ENCODE peak calls at places on chromosomes 5 and 9, in four cellular contexts. Y, U, R and H are unnamed samples.

GRCh38 chr9:117775576-117775975 is 71.4 kb downstream of the TLR4 start:
- DNase-seq in Y (no peak), U (no peak), R (no peak), H (no peak)

GRCh38 chr5:123950701-123951100 is 438.7 kb downstream of the CSNK1G3 start:
- DNase-seq in Y (no peak), U (no peak), R (no peak), H (no peak)

GRCh38 chr9:115369322-115369957 is 251.5 kb upstream of the TNC start:
- DNase-seq in Y (peak; percentile 67), U (no peak), R (no peak), H (no peak)

GRCh38 chr5:149141957-149142851 is 911 bp downstream of the ABLIM3 start:
- DNase-seq in Y (peak; percentile 48), U (no peak), R (no peak), H (no peak)

GRCh38 chr9:135291165-135291564 is 188.4 kb upstream of the PPP1R26 start:
- DNase-seq in Y (peak; percentile 56), U (no peak), R (no peak), H (no peak)

GRCh38 chr5:61151893-61152292 is 10.4 kb downstream of the SMIM15 start:
- DNase-seq in Y (no peak), U (no peak), R (no peak), H (no peak)

GRCh38 chr5:139925650-139926640 is 117.2 kb downstream of the NRG2 start:
- DNase-seq in Y (no peak), U (no peak), R (no peak), H (no peak)

GRCh38 chr9:100082786-100083185 is 16.0 kb downstream of the ERP44 start:
- DNase-seq in Y (no peak), U (no peak), R (no peak), H (no peak)

GRCh38 chr9:80892703-80893102 is 796.6 kb downstream of the TLE1 start:
- DNase-seq in Y (no peak), U (no peak), R (no peak), H (no peak)

GRCh38 chr5:149093625-149094024 is 30.8 kb upstream of the SH3TC2 start:
- DNase-seq in Y (no peak), U (no peak), R (no peak), H (no peak)

GRCh38 chr5:42423285-42424152 is at the start of gene GHR:
- DNase-seq in Y (peak; percentile 78), U (no peak), R (peak; percentile 72), H (peak; percentile 69)

GRCh38 chr5:104699438-104699837 is 1136.8 kb upstream of the NUDT12 start:
- DNase-seq in Y (no peak), U (no peak), R (no peak), H (no peak)

GRCh38 chr5:139401546-139401945 is 2.3 kb downstream of the SPATA24 start:
- DNase-seq in Y (no peak), U (no peak), R (no peak), H (no peak)

GRCh38 chr9:70013598-70014196 is 30.0 kb upstream of the MAMDC2 start:
- DNase-seq in Y (peak; percentile 52), U (no peak), R (no peak), H (no peak)

GRCh38 chr5:143653256-143653655 is 158.7 kb upstream of the HMHB1 start:
- DNase-seq in Y (no peak), U (peak; percentile 19), R (no peak), H (no peak)

GRCh38 chr5:160001457-160001856 is 7.5 kb upstream of the TTC1 start:
- DNase-seq in Y (no peak), U (no peak), R (no peak), H (no peak)

GRCh38 chr9:24832307-24832706 is 286.6 kb upstream of the IZUMO3 start:
- DNase-seq in Y (peak; percentile 5), U (no peak), R (peak; percentile 3), H (peak; percentile 9)

GRCh38 chr5:74409166-74409706 is 231.3 kb downstream of the ENC1 start:
- DNase-seq in Y (no peak), U (no peak), R (no peak), H (no peak)

GRCh38 chr5:135706893-135707292 is 127.6 kb upstream of the SLC25A48 start:
- DNase-seq in Y (no peak), U (no peak), R (no peak), H (no peak)

GRCh38 chr5:61624966-61625681 is 293.1 kb downstream of the ZSWIM6 start:
- DNase-seq in Y (no peak), U (no peak), R (no peak), H (no peak)

GRCh38 chr5:126938461-126938860 is 91.9 kb downstream of the MARCHF3 start:
- DNase-seq in Y (no peak), U (no peak), R (no peak), H (no peak)

GRCh38 chr9:136714096-136714875 is 1.9 kb downstream of the DIPK1B start:
- DNase-seq in Y (no peak), U (no peak), R (no peak), H (no peak)

GRCh38 chr9:32069169-32069813 is 315.2 kb upstream of the ACO1 start:
- DNase-seq in Y (no peak), U (no peak), R (peak; percentile 2), H (no peak)

GRCh38 chr5:96094904-96095303 is 133.3 kb upstream of the ELL2 start:
- DNase-seq in Y (no peak), U (no peak), R (no peak), H (no peak)

GRCh38 chr5:32713396-32714381 is 2.6 kb downstream of the NPR3 start:
- DNase-seq in Y (peak; percentile 26), U (no peak), R (no peak), H (no peak)

GRCh38 chr5:10530601-10531320 is 33.1 kb upstream of the ANKRD33B start:
- DNase-seq in Y (no peak), U (no peak), R (no peak), H (no peak)

GRCh38 chr9:127767909-127768331 is 10.5 kb downstream of the SH2D3C start:
- DNase-seq in Y (peak; percentile 57), U (no peak), R (no peak), H (no peak)

GRCh38 chr5:126004636-126005035 is 418.6 kb upstream of the GRAMD2B start:
- DNase-seq in Y (no peak), U (no peak), R (no peak), H (no peak)

GRCh38 chr5:12616093-12616492 is 711.8 kb upstream of the CTNND2 start:
- DNase-seq in Y (no peak), U (no peak), R (no peak), H (no peak)

GRCh38 chr5:175060264-175060663 is 335.9 kb downstream of the MSX2 start:
- DNase-seq in Y (peak; percentile 19), U (no peak), R (no peak), H (no peak)

GRCh38 chr9:75200892-75201470 is 112.7 kb downstream of the OSTF1 start:
- DNase-seq in Y (peak; percentile 30), U (no peak), R (peak; percentile 47), H (peak; percentile 61)

GRCh38 chr9:37480759-37481158 is 5.0 kb upstream of the POLR1E start:
- DNase-seq in Y (no peak), U (no peak), R (no peak), H (no peak)

GRCh38 chr9:86324308-86324707 is 29.9 kb downstream of the TUT7 start:
- DNase-seq in Y (no peak), U (no peak), R (no peak), H (no peak)
- TF ChIP-seq PBX3 in Y (no peak), U (no peak), R (no peak), H (no peak)

GRCh38 chr5:64384761-64385160 is 121.1 kb upstream of the RGS7BP start:
- DNase-seq in Y (peak; percentile 1), U (no peak), R (peak; percentile 12), H (peak; percentile 19)
- TF ChIP-seq PBX3 in Y (no peak), U (no peak), R (no peak), H (no peak)

DNA sequence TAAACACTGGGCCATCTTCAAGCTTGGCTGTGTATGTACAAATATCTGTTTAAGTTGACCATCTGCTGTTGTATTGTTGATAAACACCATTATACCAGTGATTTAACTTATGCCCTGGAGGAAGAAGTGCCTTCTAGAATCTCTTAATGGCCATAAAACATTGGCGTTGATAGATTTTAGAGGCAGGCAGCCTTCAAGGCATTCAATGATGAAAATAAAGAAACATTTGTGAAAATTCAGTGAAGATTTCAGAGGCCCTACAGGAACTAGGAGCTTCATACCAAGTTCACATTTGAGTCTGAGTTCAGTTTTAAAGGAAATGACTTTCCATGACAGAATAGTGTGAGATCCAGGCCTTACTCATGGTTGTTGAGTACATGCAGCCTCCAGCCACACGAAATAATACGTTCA is 52.2 kb downstream of the MAP1B start:
- DNase-seq in Y (no peak), U (no peak), R (no peak), H (no peak)
- TF ChIP-seq PBX3 in Y (no peak), U (no peak), R (no peak), H (no peak)

DNA sequence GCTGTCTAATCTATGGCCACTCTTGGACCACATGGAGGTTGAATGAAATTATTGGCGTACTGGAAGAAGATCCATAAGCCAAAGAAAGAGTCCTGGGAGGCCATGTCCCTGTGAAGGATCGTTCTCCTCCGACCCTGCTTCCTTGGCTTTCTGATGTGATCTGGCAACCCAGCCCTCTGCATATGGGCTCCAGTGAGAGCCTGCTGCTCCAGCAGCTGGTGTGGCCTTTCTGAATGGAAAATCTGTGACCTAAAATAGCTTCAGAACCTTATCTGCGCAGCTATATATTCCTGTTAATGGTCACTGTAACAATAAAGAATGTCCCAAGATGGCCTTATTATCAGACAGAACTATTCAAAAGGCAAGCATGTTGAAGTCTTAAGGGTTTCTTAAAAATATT is 40.2 kb upstream of the PHF2 start:
- DNase-seq in Y (no peak), U (no peak), R (no peak), H (no peak)
- TF ChIP-seq PBX3 in Y (no peak), U (no peak), R (no peak), H (no peak)